ENCODE peak calls at places on chromosomes 7 and 10, in eight cellular contexts. Z, F, M, L, X, W, U and R are unnamed samples.

GRCh38 chr10:18437486-18437885 is 213.9 kb downstream of the NSUN6 start:
- DNase-seq in Z (no peak), W (no peak), F (no peak), X (no peak), M (no peak), U (no peak), L (no peak), R (no peak)

GRCh38 chr7:110944966-110945644 is 145.8 kb upstream of the LRRN3 start:
- DNase-seq in M (no peak), Z (no peak), W (no peak), F (peak; percentile 55), X (no peak), U (no peak), L (peak; percentile 24), R (peak; percentile 59)

GRCh38 chr7:137006293-137006692 is 137.8 kb downstream of the CHRM2 start:
- DNase-seq in W (no peak), M (no peak), F (no peak), X (peak; percentile 33), L (no peak), Z (no peak), U (no peak), R (no peak)

GRCh38 chr7:30206466-30206865 is 71.7 kb downstream of the MTURN start:
- DNase-seq in Z (no peak), W (no peak), X (no peak), M (no peak), F (peak; percentile 47), L (peak; percentile 38), U (no peak), R (peak; percentile 10)

GRCh38 chr7:15305002-15305600 is 256.7 kb downstream of the AGMO start:
- DNase-seq in M (no peak), U (no peak), X (peak; percentile 41), W (peak; percentile 40), L (peak; percentile 64), F (peak; percentile 64), Z (peak; percentile 59), R (peak; percentile 77)

GRCh38 chr7:30745251-30745650 is 6.7 kb upstream of the INMT start:
- DNase-seq in L (no peak), M (no peak), W (no peak), Z (no peak), U (no peak), X (no peak), F (no peak), R (no peak)

GRCh38 chr7:112162161-112163020 is 43.8 kb downstream of the DOCK4 start:
- DNase-seq in U (no peak), L (peak; percentile 87), W (no peak), M (no peak), F (peak; percentile 96), Z (peak; percentile 65), X (peak; percentile 33), R (peak; percentile 89)

GRCh38 chr10:64977912-64978311 is 1456.7 kb downstream of the REEP3 start:
- DNase-seq in Z (no peak), X (no peak), W (no peak), U (no peak), M (no peak), L (no peak), F (no peak), R (no peak)

GRCh38 chr10:3172081-3172445 is 519 bp downstream of the PITRM1 start:
- DNase-seq in Z (peak; percentile 46), M (no peak), W (no peak), L (no peak), F (peak; percentile 9), U (no peak), X (no peak), R (peak; percentile 15)

GRCh38 chr10:53619678-53620077 is 847.1 kb upstream of the MBL2 start:
- DNase-seq in X (no peak), F (no peak), Z (peak; percentile 4), U (no peak), M (no peak), W (no peak), L (no peak), R (no peak)

GRCh38 chr7:87702326-87702725 is 74.1 kb downstream of the RUNDC3B start:
- DNase-seq in M (no peak), Z (no peak), X (no peak), F (no peak), W (no peak), L (no peak), U (no peak), R (no peak)

GRCh38 chr7:44261239-44261638 is 60.5 kb downstream of the YKT6 start:
- DNase-seq in L (no peak), U (no peak), M (no peak), F (no peak), W (no peak), Z (no peak), X (no peak), R (no peak)

GRCh38 chr10:14801693-14802092 is 27.0 kb upstream of the FAM107B start:
- DNase-seq in U (no peak), Z (no peak), L (peak; percentile 31), F (peak; percentile 5), W (no peak), X (peak; percentile 21), M (no peak), R (peak; percentile 17)

GRCh38 chr10:50409965-50410811 is 158.9 kb upstream of the ASAH2 start:
- DNase-seq in Z (no peak), W (no peak), U (no peak), F (no peak), M (no peak), L (no peak), X (no peak), R (peak; percentile 31)

GRCh38 chr7:142795339-142795863 is 24.6 kb downstream of the PRSS2 start:
- DNase-seq in X (no peak), F (peak; percentile 79), L (no peak), M (no peak), W (no peak), U (peak; percentile 64), Z (no peak), R (peak; percentile 87)

DNA sequence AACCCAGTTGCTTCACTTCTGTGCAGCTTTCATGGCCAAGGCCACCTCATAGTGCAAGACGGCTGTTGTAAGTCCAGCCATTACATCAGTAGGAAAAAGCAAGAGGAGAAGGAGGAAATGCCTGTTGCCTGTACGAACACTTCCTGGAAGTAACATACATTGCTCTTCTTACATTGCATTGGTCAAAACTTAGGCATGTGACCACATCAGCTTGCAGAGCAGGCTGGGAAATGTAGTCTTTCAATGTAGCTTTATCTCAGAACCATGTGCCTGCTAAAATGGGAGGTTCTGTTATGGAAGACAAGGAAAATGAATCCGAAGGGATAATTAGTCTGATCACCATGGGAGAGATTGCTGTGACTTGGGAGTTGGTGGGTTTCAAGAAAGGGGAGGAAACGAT is 4.3 kb downstream of the SLC29A3 start:
- DNase-seq in U (no peak), Z (no peak), W (no peak), X (no peak), M (no peak), L (no peak), F (peak; percentile 75), R (peak; percentile 54)
- H3K36me3 ChIP-seq in U (peaks cover 3% of the 10 kb centered on the region), Z (no peaks in the 10 kb centered on the region), W (peaks cover 54% of the 10 kb centered on the region), X (no peaks in the 10 kb centered on the region), M (no peaks in the 10 kb centered on the region), L (no peaks in the 10 kb centered on the region), F (peaks cover 1% of the 10 kb centered on the region), R (no peaks in the 10 kb centered on the region)

GRCh38 chr10:122242266-122242665 is 28.8 kb upstream of the BTBD16 start:
- DNase-seq in L (no peak), M (no peak), F (no peak), X (no peak), Z (no peak), W (no peak), U (no peak), R (no peak)
- H3K36me3 ChIP-seq in L (no peaks in the 10 kb centered on the region), M (no peaks in the 10 kb centered on the region), F (peaks cover 4% of the 10 kb centered on the region), X (no peaks in the 10 kb centered on the region), Z (no peaks in the 10 kb centered on the region), W (peaks cover 96% of the 10 kb centered on the region), U (no peaks in the 10 kb centered on the region), R (peaks cover 30% of the 10 kb centered on the region)

GRCh38 chr10:104036518-104037260 is 49.0 kb downstream of the COL17A1 start:
- DNase-seq in W (no peak), Z (no peak), M (no peak), F (no peak), X (no peak), U (no peak), L (no peak), R (no peak)
- H3K36me3 ChIP-seq in W (peaks cover 24% of the 10 kb centered on the region), Z (no peaks in the 10 kb centered on the region), M (no peaks in the 10 kb centered on the region), F (no peaks in the 10 kb centered on the region), X (no peaks in the 10 kb centered on the region), U (no peaks in the 10 kb centered on the region), L (no peaks in the 10 kb centered on the region), R (no peaks in the 10 kb centered on the region)

GRCh38 chr10:5514226-5514881 is 10.4 kb upstream of the CALML3 start:
- DNase-seq in M (no peak), W (no peak), L (peak; percentile 77), Z (no peak), X (no peak), F (no peak), U (no peak), R (no peak)

GRCh38 chr10:5512331-5512730 is 12.4 kb upstream of the CALML3 start:
- DNase-seq in W (no peak), Z (no peak), U (no peak), X (no peak), L (no peak), F (no peak), M (no peak), R (no peak)

GRCh38 chr10:5511231-5511884 is 12.0 kb upstream of the CALML5 start:
- DNase-seq in L (no peak), U (no peak), F (peak; percentile 36), W (no peak), Z (no peak), M (no peak), X (no peak), R (no peak)

GRCh38 chr10:5511885-5512280 is 12.5 kb upstream of the CALML5 start:
- DNase-seq in X (no peak), Z (no peak), F (no peak), M (no peak), U (no peak), W (no peak), L (no peak), R (no peak)

GRCh38 chr10:5512881-5513698 is 11.7 kb upstream of the CALML3 start:
- DNase-seq in L (no peak), Z (no peak), M (no peak), F (no peak), X (no peak), W (no peak), U (no peak), R (no peak)
- H3K36me3 ChIP-seq in L (no peaks in the 10 kb centered on the region), Z (no peaks in the 10 kb centered on the region), M (no peaks in the 10 kb centered on the region), F (no peaks in the 10 kb centered on the region), X (no peaks in the 10 kb centered on the region), W (no peaks in the 10 kb centered on the region), U (no peaks in the 10 kb centered on the region), R (no peaks in the 10 kb centered on the region)

DNA sequence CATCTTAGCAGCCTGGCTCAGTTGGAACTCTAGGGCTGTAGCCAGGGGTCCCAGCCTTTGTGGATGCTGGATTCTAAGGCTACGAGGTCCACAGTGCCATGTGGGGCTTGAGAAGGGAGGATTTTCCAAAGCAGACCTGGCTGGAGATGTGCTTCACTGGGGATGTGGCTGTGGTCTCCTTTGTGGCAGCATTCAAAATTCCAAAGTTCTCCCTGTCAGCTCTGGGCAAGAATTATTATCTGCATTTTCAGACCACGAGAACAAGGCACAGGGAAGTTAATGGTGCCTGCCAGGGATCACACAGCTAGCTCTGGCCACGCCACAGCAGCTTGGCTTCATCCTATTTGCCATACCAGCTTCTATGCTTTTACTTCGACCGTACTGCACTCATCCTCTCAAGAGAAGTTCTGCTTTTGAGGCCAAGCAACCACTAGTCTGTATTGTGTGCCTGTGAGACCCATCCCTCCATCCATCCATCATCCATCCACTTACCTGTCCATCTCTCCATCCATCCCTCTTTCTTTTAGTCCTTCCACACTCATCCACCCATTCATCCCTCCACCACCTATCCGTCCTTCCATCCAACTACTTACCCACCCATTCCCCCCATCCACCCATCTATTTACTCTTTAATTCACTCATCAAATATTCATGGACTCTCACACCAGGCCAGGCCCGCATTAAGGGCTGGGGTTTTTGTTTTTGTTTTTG is 71.5 kb downstream of the ZMIZ1 start:
- DNase-seq in L (no peak), X (no peak), F (no peak), U (no peak), M (no peak), W (no peak), Z (no peak), R (no peak)
- H3K36me3 ChIP-seq in L (no peaks in the 10 kb centered on the region), X (no peaks in the 10 kb centered on the region), F (peaks cover 3% of the 10 kb centered on the region), U (no peaks in the 10 kb centered on the region), M (no peaks in the 10 kb centered on the region), W (peaks cover 44% of the 10 kb centered on the region), Z (no peaks in the 10 kb centered on the region), R (no peaks in the 10 kb centered on the region)